ENCODE peak calls at places on chromosome 10, in four cellular contexts. One of them, this sample, is unnamed.

GRCh38 chr10:96902762-96903358 is 70.8 kb downstream of the LCOR start:
- DNase-seq in stimulated activated CD4-positive, alpha-beta T cell treated with anti-CD3 and anti-CD28 coated beads, TNF-alpha, amount 100 ng/mL, for 24 hours: no peak
- DNase-seq in A549: no peak
- DNase-seq in progenitor cell of endocrine pancreas: no peak
- DNase-seq in this sample: no peak

GRCh38 chr10:50293508-50294320 is 42.4 kb upstream of the ASAH2 start:
- DNase-seq in A549: no peak
- DNase-seq in stimulated activated CD4-positive, alpha-beta T cell treated with anti-CD3 and anti-CD28 coated beads, TNF-alpha, amount 100 ng/mL, for 24 hours: no peak
- DNase-seq in progenitor cell of endocrine pancreas: no peak
- DNase-seq in this sample: no peak

GRCh38 chr10:89171263-89171872 is 35.7 kb downstream of the CH25H start:
- DNase-seq in progenitor cell of endocrine pancreas: no peak
- DNase-seq in A549: no peak
- DNase-seq in stimulated activated CD4-positive, alpha-beta T cell treated with anti-CD3 and anti-CD28 coated beads, TNF-alpha, amount 100 ng/mL, for 24 hours: no peak
- DNase-seq in this sample: no peak

GRCh38 chr10:75347211-75347610 is 54.4 kb downstream of the ZNF503 start:
- DNase-seq in progenitor cell of endocrine pancreas: no peak
- DNase-seq in stimulated activated CD4-positive, alpha-beta T cell treated with anti-CD3 and anti-CD28 coated beads, TNF-alpha, amount 100 ng/mL, for 24 hours: no peak
- DNase-seq in A549: no peak
- DNase-seq in this sample: no peak

GRCh38 chr10:86179143-86179505 is 187.5 kb downstream of the GRID1 start:
- DNase-seq in A549: no peak
- DNase-seq in stimulated activated CD4-positive, alpha-beta T cell treated with anti-CD3 and anti-CD28 coated beads, TNF-alpha, amount 100 ng/mL, for 24 hours: no peak
- DNase-seq in progenitor cell of endocrine pancreas: no peak
- DNase-seq in this sample: no peak

GRCh38 chr10:12165036-12165435 is 30.7 kb downstream of the NUDT5 start:
- DNase-seq in A549: no peak
- DNase-seq in progenitor cell of endocrine pancreas: no peak
- DNase-seq in stimulated activated CD4-positive, alpha-beta T cell treated with anti-CD3 and anti-CD28 coated beads, TNF-alpha, amount 100 ng/mL, for 24 hours: no peak
- DNase-seq in this sample: no peak

GRCh38 chr10:111767661-111768060 is 415.9 kb downstream of the GPAM start:
- DNase-seq in progenitor cell of endocrine pancreas: no peak
- DNase-seq in stimulated activated CD4-positive, alpha-beta T cell treated with anti-CD3 and anti-CD28 coated beads, TNF-alpha, amount 100 ng/mL, for 24 hours: no peak
- DNase-seq in A549: no peak
- DNase-seq in this sample: no peak

GRCh38 chr10:24953350-24954074 is 1.1 kb upstream of the PRTFDC1 start:
- DNase-seq in A549: no peak
- DNase-seq in stimulated activated CD4-positive, alpha-beta T cell treated with anti-CD3 and anti-CD28 coated beads, TNF-alpha, amount 100 ng/mL, for 24 hours: no peak
- DNase-seq in progenitor cell of endocrine pancreas: no peak
- DNase-seq in this sample: no peak

GRCh38 chr10:38032881-38033280 is 22.4 kb downstream of the ZNF33A start:
- DNase-seq in progenitor cell of endocrine pancreas: no peak
- DNase-seq in stimulated activated CD4-positive, alpha-beta T cell treated with anti-CD3 and anti-CD28 coated beads, TNF-alpha, amount 100 ng/mL, for 24 hours: no peak
- DNase-seq in A549: no peak
- DNase-seq in this sample: no peak

GRCh38 chr10:99984201-99984600 is 25.5 kb downstream of the DNMBP start:
- DNase-seq in A549: no peak
- DNase-seq in stimulated activated CD4-positive, alpha-beta T cell treated with anti-CD3 and anti-CD28 coated beads, TNF-alpha, amount 100 ng/mL, for 24 hours: no peak
- DNase-seq in progenitor cell of endocrine pancreas: no peak
- DNase-seq in this sample: no peak

GRCh38 chr10:3476186-3476585 is 303.6 kb upstream of the PITRM1 start:
- DNase-seq in stimulated activated CD4-positive, alpha-beta T cell treated with anti-CD3 and anti-CD28 coated beads, TNF-alpha, amount 100 ng/mL, for 24 hours: no peak
- DNase-seq in A549: no peak
- DNase-seq in progenitor cell of endocrine pancreas: no peak
- DNase-seq in this sample: no peak

GRCh38 chr10:79420974-79421688 is 24.3 kb downstream of the ZCCHC24 start:
- DNase-seq in progenitor cell of endocrine pancreas: no peak
- DNase-seq in A549: no peak
- DNase-seq in stimulated activated CD4-positive, alpha-beta T cell treated with anti-CD3 and anti-CD28 coated beads, TNF-alpha, amount 100 ng/mL, for 24 hours: no peak
- DNase-seq in this sample: no peak

GRCh38 chr10:133261726-133262325 is 14.8 kb downstream of the ADAM8 start:
- DNase-seq in progenitor cell of endocrine pancreas: peak
- DNase-seq in A549: peak
- DNase-seq in stimulated activated CD4-positive, alpha-beta T cell treated with anti-CD3 and anti-CD28 coated beads, TNF-alpha, amount 100 ng/mL, for 24 hours: peak
- DNase-seq in this sample: peak

GRCh38 chr10:554182-554848 is 135.2 kb downstream of the DIP2C start:
- DNase-seq in progenitor cell of endocrine pancreas: no peak
- DNase-seq in A549: no peak
- DNase-seq in stimulated activated CD4-positive, alpha-beta T cell treated with anti-CD3 and anti-CD28 coated beads, TNF-alpha, amount 100 ng/mL, for 24 hours: no peak
- DNase-seq in this sample: no peak

GRCh38 chr10:13706604-13707003 is 119.8 kb downstream of the PRPF18 start:
- DNase-seq in stimulated activated CD4-positive, alpha-beta T cell treated with anti-CD3 and anti-CD28 coated beads, TNF-alpha, amount 100 ng/mL, for 24 hours: no peak
- DNase-seq in A549: no peak
- DNase-seq in progenitor cell of endocrine pancreas: no peak
- DNase-seq in this sample: no peak

GRCh38 chr10:112565434-112566053 is 118.5 kb downstream of the VTI1A start:
- DNase-seq in A549: peak
- DNase-seq in progenitor cell of endocrine pancreas: peak
- DNase-seq in stimulated activated CD4-positive, alpha-beta T cell treated with anti-CD3 and anti-CD28 coated beads, TNF-alpha, amount 100 ng/mL, for 24 hours: no peak
- DNase-seq in this sample: peak

GRCh38 chr10:8438603-8439002 is 384.1 kb downstream of the GATA3 start:
- DNase-seq in stimulated activated CD4-positive, alpha-beta T cell treated with anti-CD3 and anti-CD28 coated beads, TNF-alpha, amount 100 ng/mL, for 24 hours: no peak
- DNase-seq in progenitor cell of endocrine pancreas: no peak
- DNase-seq in A549: no peak
- DNase-seq in this sample: no peak

GRCh38 chr10:90751107-90751997 is 106.5 kb downstream of the HTR7 start:
- DNase-seq in stimulated activated CD4-positive, alpha-beta T cell treated with anti-CD3 and anti-CD28 coated beads, TNF-alpha, amount 100 ng/mL, for 24 hours: peak
- DNase-seq in progenitor cell of endocrine pancreas: peak
- DNase-seq in A549: peak
- DNase-seq in this sample: peak

GRCh38 chr10:72056932-72057751 is 31.2 kb downstream of the SPOCK2 start:
- DNase-seq in stimulated activated CD4-positive, alpha-beta T cell treated with anti-CD3 and anti-CD28 coated beads, TNF-alpha, amount 100 ng/mL, for 24 hours: no peak
- DNase-seq in progenitor cell of endocrine pancreas: no peak
- DNase-seq in A549: no peak
- DNase-seq in this sample: no peak

GRCh38 chr10:48684792-48685651 is at the start of gene WDFY4:
- DNase-seq in progenitor cell of endocrine pancreas: no peak
- DNase-seq in stimulated activated CD4-positive, alpha-beta T cell treated with anti-CD3 and anti-CD28 coated beads, TNF-alpha, amount 100 ng/mL, for 24 hours: no peak
- DNase-seq in A549: no peak
- DNase-seq in this sample: peak

GRCh38 chr10:72981882-72982529 is 27.4 kb upstream of the PLA2G12B start:
- DNase-seq in stimulated activated CD4-positive, alpha-beta T cell treated with anti-CD3 and anti-CD28 coated beads, TNF-alpha, amount 100 ng/mL, for 24 hours: no peak
- DNase-seq in A549: no peak
- DNase-seq in progenitor cell of endocrine pancreas: no peak
- DNase-seq in this sample: no peak

GRCh38 chr10:50614444-50615137 is 9.2 kb downstream of the SGMS1 start:
- DNase-seq in progenitor cell of endocrine pancreas: no peak
- DNase-seq in stimulated activated CD4-positive, alpha-beta T cell treated with anti-CD3 and anti-CD28 coated beads, TNF-alpha, amount 100 ng/mL, for 24 hours: no peak
- DNase-seq in A549: peak
- DNase-seq in this sample: peak

GRCh38 chr10:62413048-62413447 is 38.9 kb downstream of the ZNF365 start:
- DNase-seq in stimulated activated CD4-positive, alpha-beta T cell treated with anti-CD3 and anti-CD28 coated beads, TNF-alpha, amount 100 ng/mL, for 24 hours: no peak
- DNase-seq in A549: no peak
- DNase-seq in progenitor cell of endocrine pancreas: no peak
- DNase-seq in this sample: no peak

GRCh38 chr10:6759961-6760360 is 179.9 kb upstream of the PRKCQ start:
- DNase-seq in A549: no peak
- DNase-seq in stimulated activated CD4-positive, alpha-beta T cell treated with anti-CD3 and anti-CD28 coated beads, TNF-alpha, amount 100 ng/mL, for 24 hours: no peak
- DNase-seq in progenitor cell of endocrine pancreas: no peak
- DNase-seq in this sample: no peak

GRCh38 chr10:86073199-86073977 is 293.2 kb downstream of the GRID1 start:
- DNase-seq in A549: no peak
- DNase-seq in stimulated activated CD4-positive, alpha-beta T cell treated with anti-CD3 and anti-CD28 coated beads, TNF-alpha, amount 100 ng/mL, for 24 hours: no peak
- DNase-seq in progenitor cell of endocrine pancreas: no peak
- DNase-seq in this sample: no peak

GRCh38 chr10:122163182-122164027 is 107.7 kb upstream of the BTBD16 start:
- DNase-seq in progenitor cell of endocrine pancreas: peak
- DNase-seq in stimulated activated CD4-positive, alpha-beta T cell treated with anti-CD3 and anti-CD28 coated beads, TNF-alpha, amount 100 ng/mL, for 24 hours: no peak
- DNase-seq in A549: no peak
- DNase-seq in this sample: no peak

GRCh38 chr10:116113721-116114501 is 159.1 kb downstream of the GFRA1 start:
- DNase-seq in stimulated activated CD4-positive, alpha-beta T cell treated with anti-CD3 and anti-CD28 coated beads, TNF-alpha, amount 100 ng/mL, for 24 hours: no peak
- DNase-seq in A549: no peak
- DNase-seq in progenitor cell of endocrine pancreas: no peak
- DNase-seq in this sample: no peak

This sample was measured in OCI-LY7.